ENCODE peak calls at places on chromosomes 16 and 17, in four cellular contexts. W, H, A and D are unnamed samples.

GRCh38 chr16:4373356-4373908 is 1.8 kb downstream of the VASN start:
- DNase-seq in H (no peak), W (no peak), A (no peak), D (no peak)

GRCh38 chr16:27499659-27500055 is 50.1 kb downstream of the GTF3C1 start:
- DNase-seq in H (no peak), W (no peak), A (no peak), D (no peak)

GRCh38 chr16:79949417-79949816 is 348.9 kb upstream of the MAF start:
- DNase-seq in W (no peak), H (no peak), A (no peak), D (no peak)

GRCh38 chr16:75372236-75372856 is 61.0 kb downstream of the CFDP1 start:
- DNase-seq in A (no peak), H (peak; percentile 59), W (no peak), D (no peak)

GRCh38 chr17:80953471-80954315 is 37.9 kb upstream of the CHMP6 start:
- DNase-seq in W (no peak), A (no peak), H (no peak), D (no peak)

GRCh38 chr16:67264277-67264676 is 15.1 kb upstream of the PLEKHG4 start:
- DNase-seq in H (no peak), A (no peak), W (no peak), D (no peak)

GRCh38 chr17:45043813-45044540 is 7.5 kb downstream of the DCAKD start:
- DNase-seq in A (no peak), W (no peak), H (no peak), D (no peak)

GRCh38 chr17:8807070-8807550 is 7.9 kb upstream of the MFSD6L start:
- DNase-seq in H (no peak), A (no peak), W (no peak), D (peak; percentile 6)

GRCh38 chr17:17051380-17051779 is 9.1 kb downstream of the MPRIP start:
- DNase-seq in H (no peak), W (no peak), A (no peak), D (no peak)

GRCh38 chr16:66332599-66332998 is 33.9 kb upstream of the CDH5 start:
- DNase-seq in W (no peak), A (no peak), H (no peak), D (no peak)

GRCh38 chr17:40718904-40719303 is 15.4 kb upstream of the KRT24 start:
- DNase-seq in H (no peak), W (no peak), A (no peak), D (no peak)

GRCh38 chr17:4834621-4835020 is 1.5 kb downstream of the MINK1 start:
- DNase-seq in A (no peak), H (no peak), W (no peak), D (no peak)

GRCh38 chr17:62907961-62908360 is 58.1 kb upstream of the TANC2 start:
- DNase-seq in H (no peak), A (no peak), W (no peak), D (no peak)

GRCh38 chr16:73151225-73151624 is 103.3 kb upstream of the ZFHX3 start:
- DNase-seq in H (no peak), A (no peak), W (no peak), D (no peak)

GRCh38 chr16:88904676-88905365 is 38.4 kb upstream of the PABPN1L start:
- DNase-seq in H (no peak), A (no peak), W (no peak), D (no peak)

GRCh38 chr17:75625813-75626486 is 7.3 kb upstream of the SMIM5 start:
- DNase-seq in A (peak; percentile 35), H (peak; percentile 4), W (no peak), D (peak; percentile 34)

GRCh38 chr16:35731341-35732040 is 2272.1 kb downstream of the TP53TG3F start:
- DNase-seq in A (no peak), H (no peak), W (no peak), D (no peak)

GRCh38 chr16:35733971-35734702 is 2274.7 kb downstream of the TP53TG3F start:
- DNase-seq in A (no peak), W (no peak), H (no peak), D (no peak)

GRCh38 chr16:35730251-35730650 is 2270.8 kb downstream of the TP53TG3F start:
- DNase-seq in H (no peak), W (no peak), A (no peak), D (no peak)

GRCh38 chr16:35733278-35733965 is 2274.0 kb downstream of the TP53TG3F start:
- DNase-seq in H (no peak), W (no peak), A (no peak), D (no peak)

GRCh38 chr16:35732046-35732810 is 2272.8 kb downstream of the TP53TG3F start:
- DNase-seq in W (no peak), H (no peak), A (no peak), D (no peak)
- H3K9me3 ChIP-seq in W (peaks cover 41% of the 10 kb centered on the region), H (peaks cover 12% of the 10 kb centered on the region), A (no peaks in the 10 kb centered on the region), D (no peaks in the 10 kb centered on the region)

DNA sequence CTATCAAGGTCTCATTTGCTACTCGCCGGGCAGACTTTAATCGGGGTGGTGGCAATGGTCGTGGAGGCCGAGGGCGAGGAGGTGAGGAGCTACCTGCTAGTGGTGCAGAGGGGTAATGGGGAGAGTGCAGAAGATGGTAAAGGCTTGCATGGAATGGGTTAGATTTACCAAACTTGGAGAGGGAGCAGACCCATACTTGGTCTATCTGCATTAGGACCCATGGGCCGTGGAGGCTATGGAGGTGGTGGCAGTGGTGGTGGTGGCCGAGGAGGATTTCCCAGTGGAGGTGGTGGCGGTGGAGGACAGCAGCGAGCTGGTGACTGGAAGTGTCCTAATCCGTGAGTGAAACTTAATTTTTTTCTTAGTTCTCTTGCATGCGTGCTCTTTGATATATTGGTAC is 10.1 kb downstream of the FUS start:
- DNase-seq in H (no peak), A (no peak), W (no peak), D (no peak)
- H4K91ac ChIP-seq in H (no peak overlapping the region), A (no peak overlapping the region), W (no peak overlapping the region), D (no peak overlapping the region)

GRCh38 chr16:35639233-35640205 is 2180.1 kb downstream of the TP53TG3F start:
- DNase-seq in W (no peak), H (no peak), A (no peak), D (no peak)
- H3K9me3 ChIP-seq in W (peaks cover 69% of the 10 kb centered on the region), H (peaks cover 37% of the 10 kb centered on the region), A (no peaks in the 10 kb centered on the region), D (peaks cover 3% of the 10 kb centered on the region)

DNA sequence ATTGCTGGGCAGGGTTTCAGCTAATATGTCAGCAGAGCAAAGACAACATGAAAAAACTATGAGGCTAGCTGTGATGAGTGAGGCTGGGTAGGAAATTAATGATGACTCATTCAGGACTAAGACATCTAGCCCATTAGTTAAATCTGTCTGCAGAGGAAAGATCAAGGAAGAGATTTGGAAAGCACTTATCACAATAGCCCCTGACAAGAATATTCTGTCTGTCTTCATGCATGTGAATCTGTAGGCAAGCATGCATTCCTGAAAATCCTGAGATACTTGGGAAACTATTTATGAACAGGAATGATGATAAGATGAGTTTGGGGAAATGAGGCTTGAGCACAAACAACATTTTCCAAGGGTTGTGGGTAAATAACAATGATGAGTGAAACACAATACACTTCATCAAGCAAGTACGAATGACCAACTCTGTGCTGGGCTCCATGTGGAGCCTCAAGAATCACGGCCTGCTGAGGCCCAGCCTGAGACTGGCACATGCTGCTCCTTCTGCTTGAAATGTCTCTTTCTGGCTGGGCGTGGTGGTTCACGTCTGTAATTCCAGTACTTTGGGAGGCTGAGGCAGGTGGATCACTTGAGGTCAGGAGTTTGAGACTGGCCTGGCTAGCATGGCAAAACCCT is 96.5 kb upstream of the ASIC2 start:
- DNase-seq in A (no peak), H (no peak), W (no peak), D (peak; percentile 85)
- H4K91ac ChIP-seq in A (no peak overlapping the region), H (no peak overlapping the region), W (no peak overlapping the region), D (peak overlapping the region; percentile 55)